ENCODE peak calls at places on chromosomes 5 and 9, in six cellular contexts. P, H, W, T, D and G are unnamed samples.

GRCh38 chr5:135038829-135039525 is 4.9 kb upstream of the PITX1 start:
- DNase-seq in P (no peak), H (no peak), W (peak; percentile 45), T (no peak), D (no peak), G (peak; percentile 47)

GRCh38 chr5:111738118-111738517 is 18.9 kb downstream of the NREP start:
- DNase-seq in P (no peak), H (no peak), W (no peak), T (no peak), D (peak; percentile 27), G (no peak)

GRCh38 chr9:71909887-71910601 is 949 bp downstream of the ABHD17B start:
- DNase-seq in P (peak; percentile 74), H (peak; percentile 85), W (peak; percentile 75), T (peak; percentile 70), D (peak; percentile 16), G (peak; percentile 71)

GRCh38 chr9:124399323-124399962 is 15.8 kb downstream of the PSMB7 start:
- DNase-seq in P (peak; percentile 63), H (no peak), W (no peak), T (peak; percentile 46), D (no peak), G (no peak)

GRCh38 chr5:80269991-80270438 is 14.2 kb upstream of the SERINC5 start:
- DNase-seq in P (no peak), H (no peak), W (no peak), T (no peak), D (no peak), G (no peak)

GRCh38 chr5:53069626-53070025 is 39.9 kb downstream of the MOCS2 start:
- DNase-seq in P (no peak), H (no peak), W (no peak), T (no peak), D (peak; percentile 88), G (no peak)

GRCh38 chr5:157464518-157465171 is 4.6 kb downstream of the NIPAL4 start:
- DNase-seq in P (peak; percentile 77), H (no peak), W (no peak), T (no peak), D (peak; percentile 97), G (peak; percentile 79)

GRCh38 chr5:90135979-90136378 is 273.6 kb downstream of the CETN3 start:
- DNase-seq in P (no peak), H (no peak), W (no peak), T (no peak), D (peak; percentile 38), G (peak; percentile 43)

GRCh38 chr5:141369994-141370848 is at the start of gene PCDHGB3:
- DNase-seq in P (no peak), H (no peak), W (no peak), T (peak; percentile 56), D (no peak), G (no peak)

GRCh38 chr5:6307304-6307703 is 71.0 kb downstream of the MED10 start:
- DNase-seq in P (no peak), H (no peak), W (no peak), T (no peak), D (no peak), G (no peak)

GRCh38 chr5:132591140-132591539 is 34.4 kb downstream of the RAD50 start:
- DNase-seq in P (no peak), H (no peak), W (no peak), T (no peak), D (peak; percentile 33), G (no peak)

GRCh38 chr5:142960309-142960696 is 190.1 kb downstream of the ARHGAP26 start:
- DNase-seq in P (no peak), H (no peak), W (no peak), T (no peak), D (peak; percentile 74), G (no peak)

GRCh38 chr5:36885149-36885548 is 8.6 kb downstream of the NIPBL start:
- DNase-seq in P (no peak), H (no peak), W (peak; percentile 28), T (no peak), D (no peak), G (no peak)

GRCh38 chr9:70959366-70959765 is 162.1 kb downstream of the TRPM3 start:
- DNase-seq in P (no peak), H (no peak), W (no peak), T (no peak), D (no peak), G (no peak)

GRCh38 chr9:89978185-89978584 is 373.4 kb downstream of the GADD45G start:
- DNase-seq in P (no peak), H (no peak), W (no peak), T (no peak), D (peak; percentile 6), G (no peak)

GRCh38 chr5:10563132-10563939 is 534 bp upstream of the ANKRD33B start:
- DNase-seq in P (peak; percentile 72), H (peak; percentile 81), W (peak; percentile 55), T (peak; percentile 62), D (peak; percentile 63), G (peak; percentile 59)

GRCh38 chr5:38110130-38110529 is 148.2 kb upstream of the EGFLAM start:
- DNase-seq in P (no peak), H (no peak), W (no peak), T (no peak), D (no peak), G (no peak)

GRCh38 chr5:121158433-121158832 is 693.2 kb upstream of the FTMT start:
- DNase-seq in P (no peak), H (no peak), W (no peak), T (no peak), D (no peak), G (no peak)

GRCh38 chr9:68964765-68965164 is 49.1 kb downstream of the PRKACG start:
- DNase-seq in P (no peak), H (no peak), W (no peak), T (no peak), D (no peak), G (no peak)

GRCh38 chr9:86687788-86688187 is 259.5 kb downstream of the GAS1 start:
- DNase-seq in P (no peak), H (no peak), W (no peak), T (no peak), D (no peak), G (no peak)

GRCh38 chr5:34486160-34486765 is 169.9 kb upstream of the RAI14 start:
- DNase-seq in P (peak; percentile 89), H (peak; percentile 94), W (peak; percentile 87), T (peak; percentile 75), D (peak; percentile 94), G (peak; percentile 95)

GRCh38 chr5:14463629-14464028 is 118.0 kb upstream of the OTULINL start:
- DNase-seq in P (no peak), H (no peak), W (no peak), T (no peak), D (peak; percentile 89), G (no peak)

DNA sequence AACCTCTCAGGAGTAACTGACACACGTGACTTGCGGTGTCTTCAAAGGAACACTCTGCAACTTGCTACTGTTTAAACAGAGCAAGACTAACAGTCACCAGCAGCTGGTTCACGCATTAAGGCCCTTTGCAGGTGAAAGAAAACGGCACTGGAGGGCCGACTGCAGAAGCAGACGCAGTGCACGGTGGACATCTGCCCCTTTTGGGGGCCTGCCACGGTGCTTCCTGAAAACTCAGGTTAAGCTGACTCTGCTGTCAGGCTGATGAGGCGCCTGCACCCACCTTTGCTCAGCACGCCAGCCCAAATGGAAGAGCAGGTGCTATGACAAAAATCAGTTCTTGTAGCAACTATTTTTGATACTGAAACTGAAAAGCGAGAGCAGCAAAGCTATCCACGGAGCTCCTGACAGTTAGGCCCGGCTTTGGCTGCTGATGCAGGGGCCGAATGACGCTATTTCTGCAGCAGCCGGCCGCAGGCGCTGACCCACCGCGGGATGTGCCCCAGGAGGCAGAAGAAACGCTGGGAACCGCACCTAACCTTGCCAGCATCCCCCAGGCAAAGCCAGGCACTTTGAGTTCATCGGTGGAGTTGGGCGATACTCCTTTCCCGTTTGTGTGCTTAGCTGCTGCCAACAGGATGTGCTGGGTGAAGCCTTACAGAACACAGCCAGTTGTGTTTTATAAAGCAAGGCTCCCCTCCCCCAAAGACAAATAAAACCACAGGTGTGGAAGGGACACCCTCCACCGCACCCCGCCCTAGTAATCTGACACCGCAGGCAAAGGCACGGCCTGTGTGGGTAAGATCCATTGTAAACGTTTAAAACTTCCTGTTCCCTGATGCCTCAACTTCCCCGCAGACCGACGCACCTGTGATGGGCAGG is 21.1 kb upstream of the TERT start:
- DNase-seq in P (peak; percentile 43), H (peak; percentile 69), W (peak; percentile 81), T (no peak), D (peak; percentile 97), G (peak; percentile 32)
- H3K4me3 ChIP-seq in P (no peak overlapping the region), H (peak overlapping the region; percentile 31), W (peak overlapping the region; percentile 42), T (no peak overlapping the region), D (peak overlapping the region; percentile 63), G (no peak overlapping the region)

GRCh38 chr5:176851380-176851779 is 41.0 kb downstream of the UNC5A start:
- DNase-seq in P (no peak), H (no peak), W (no peak), T (no peak), D (no peak), G (no peak)
- H3K27me3 ChIP-seq in P (peaks cover 75% of the 10 kb centered on the region), H (no peaks in the 10 kb centered on the region), W (peaks cover 68% of the 10 kb centered on the region), T (peaks cover 97% of the 10 kb centered on the region), D (peaks cover 5% of the 10 kb centered on the region), G (no peaks in the 10 kb centered on the region)

DNA sequence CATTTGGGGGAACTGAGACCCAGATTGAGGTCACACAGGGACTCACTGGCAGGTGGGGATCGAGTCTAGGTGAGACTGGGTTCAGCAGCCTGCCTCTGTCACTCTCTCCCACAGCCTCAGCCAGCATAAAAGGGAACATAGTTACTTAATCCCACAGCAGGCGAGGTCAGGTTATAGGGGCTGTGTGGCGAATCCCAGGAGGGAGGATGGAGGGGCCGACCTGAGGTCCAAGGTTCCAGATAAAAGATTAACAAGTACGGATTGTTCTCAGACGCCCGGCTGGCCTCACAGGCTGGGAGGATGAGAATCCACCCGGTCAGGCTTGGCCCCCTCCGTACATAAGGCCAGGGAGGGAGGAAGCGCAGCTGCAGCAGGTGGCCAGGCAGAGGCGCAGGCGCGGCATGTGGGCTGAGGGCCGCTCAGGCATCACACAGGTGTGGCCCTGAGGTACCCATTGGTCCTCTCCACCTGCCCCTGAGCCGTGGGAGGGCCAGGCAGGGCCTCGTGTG is 3.3 kb downstream of the SUSD3 start:
- DNase-seq in P (no peak), H (no peak), W (peak; percentile 48), T (no peak), D (no peak), G (no peak)
- H3K4me3 ChIP-seq in P (no peak overlapping the region), H (no peak overlapping the region), W (no peak overlapping the region), T (no peak overlapping the region), D (no peak overlapping the region), G (no peak overlapping the region)

GRCh38 chr5:58927174-58927573 is 344.3 kb downstream of the RAB3C start:
- DNase-seq in P (no peak), H (no peak), W (no peak), T (no peak), D (no peak), G (no peak)
- H3K27me3 ChIP-seq in P (no peaks in the 10 kb centered on the region), H (no peaks in the 10 kb centered on the region), W (no peaks in the 10 kb centered on the region), T (no peaks in the 10 kb centered on the region), D (no peaks in the 10 kb centered on the region), G (no peaks in the 10 kb centered on the region)

GRCh38 chr5:66089384-66089783 is 54.7 kb upstream of the SREK1 start:
- DNase-seq in P (no peak), H (no peak), W (no peak), T (no peak), D (no peak), G (no peak)
- H3K4me3 ChIP-seq in P (no peak overlapping the region), H (no peak overlapping the region), W (no peak overlapping the region), T (no peak overlapping the region), D (no peak overlapping the region), G (no peak overlapping the region)